ENCODE peak calls at places on chromosome 5, in nine cellular contexts. U, X, Z, O, H, D, V, E and S are unnamed samples.

GRCh38 chr5:56566374-56567249 is 248.7 kb upstream of the MAP3K1 start:
- DNase-seq in X (no peak), D (no peak), Z (no peak), V (no peak), H (no peak), O (no peak), U (no peak), E (no peak), S (no peak)

GRCh38 chr5:89878733-89879132 is 530.8 kb downstream of the CETN3 start:
- DNase-seq in Z (no peak), X (no peak), O (no peak), U (no peak), D (no peak), E (no peak), V (no peak), H (no peak), S (no peak)

GRCh38 chr5:55218966-55219365 is 8.1 kb downstream of the MCIDAS start:
- DNase-seq in E (no peak), X (peak; percentile 86), O (no peak), Z (no peak), U (no peak), D (no peak), V (no peak), H (no peak), S (no peak)

GRCh38 chr5:176736271-176736965 is 73.9 kb upstream of the UNC5A start:
- DNase-seq in Z (no peak), X (no peak), V (no peak), D (no peak), U (no peak), O (no peak), H (no peak), E (no peak), S (no peak)

GRCh38 chr5:96279796-96280542 is 153.1 kb downstream of the PCSK1 start:
- DNase-seq in V (no peak), H (no peak), U (peak; percentile 32), E (peak; percentile 47), Z (no peak), D (peak; percentile 24), X (no peak), O (no peak), S (no peak)

GRCh38 chr5:104400941-104401340 is 838.4 kb upstream of the NUDT12 start:
- DNase-seq in Z (no peak), V (no peak), U (no peak), D (no peak), E (no peak), X (no peak), O (no peak), H (no peak), S (no peak)

GRCh38 chr5:31270396-31270795 is 76.9 kb downstream of the CDH6 start:
- DNase-seq in E (no peak), V (no peak), D (no peak), O (peak; percentile 7), X (peak; percentile 20), Z (no peak), H (no peak), U (no peak), S (peak; percentile 3)

GRCh38 chr5:160047362-160047761 is 38.4 kb downstream of the TTC1 start:
- DNase-seq in X (no peak), O (no peak), D (no peak), V (no peak), U (no peak), Z (no peak), H (no peak), E (no peak), S (no peak)

GRCh38 chr5:639253-639530 is 27.1 kb downstream of the CEP72 start:
- DNase-seq in V (no peak), O (no peak), E (no peak), D (no peak), U (no peak), Z (no peak), H (no peak), X (no peak), S (no peak)

GRCh38 chr5:141040093-141040762 is 10.9 kb upstream of the PCDHB1 start:
- DNase-seq in H (no peak), V (no peak), X (peak; percentile 67), D (no peak), Z (peak; percentile 64), O (peak; percentile 56), U (no peak), E (no peak), S (no peak)

GRCh38 chr5:82639393-82640144 is 361.4 kb upstream of the RPS23 start:
- DNase-seq in D (no peak), X (no peak), U (no peak), E (no peak), O (no peak), H (no peak), Z (no peak), V (no peak), S (peak; percentile 67)

GRCh38 chr5:172669808-172670402 is 28.8 kb downstream of the NEURL1B start:
- DNase-seq in H (no peak), Z (no peak), E (no peak), X (no peak), D (no peak), U (no peak), V (no peak), O (no peak), S (no peak)

GRCh38 chr5:59107692-59108091 is 524.8 kb downstream of the RAB3C start:
- DNase-seq in H (no peak), U (no peak), O (no peak), V (no peak), X (no peak), Z (no peak), E (no peak), D (no peak), S (peak; percentile 9)

GRCh38 chr5:14946813-14947640 is 75.4 kb upstream of the ANKH start:
- DNase-seq in D (peak; percentile 20), Z (no peak), E (no peak), O (peak; percentile 49), H (peak; percentile 31), X (peak; percentile 20), U (peak; percentile 24), V (peak; percentile 9), S (peak; percentile 40)

GRCh38 chr5:31492824-31493223 is 39.1 kb downstream of the DROSHA start:
- DNase-seq in X (no peak), Z (no peak), V (no peak), D (no peak), H (no peak), E (no peak), U (no peak), O (no peak), S (no peak)

GRCh38 chr5:160357861-160358411 is 12.5 kb downstream of the C1QTNF2 start:
- DNase-seq in E (no peak), H (no peak), Z (no peak), X (no peak), D (no peak), O (no peak), U (peak; percentile 47), V (no peak), S (no peak)

GRCh38 chr5:139278540-139279274 is 14.8 kb upstream of the MATR3 start:
- DNase-seq in O (no peak), D (no peak), X (no peak), Z (no peak), H (no peak), V (no peak), U (no peak), E (no peak), S (no peak)

GRCh38 chr5:53479045-53479655 is 1.3 kb upstream of the FST start:
- DNase-seq in V (no peak), X (no peak), H (no peak), O (no peak), Z (no peak), E (no peak), U (no peak), D (no peak), S (no peak)

GRCh38 chr5:76836585-76836984 is 13.2 kb upstream of the S100Z start:
- DNase-seq in H (no peak), X (no peak), E (no peak), U (no peak), O (no peak), Z (no peak), V (no peak), D (no peak), S (no peak)

GRCh38 chr5:115869256-115869655 is 27.5 kb downstream of the AP3S1 start:
- DNase-seq in U (no peak), X (no peak), H (no peak), O (no peak), D (no peak), E (no peak), V (no peak), Z (no peak), S (no peak)

GRCh38 chr5:83077662-83078261 is 415 bp downstream of the XRCC4 start:
- DNase-seq in V (peak; percentile 1), E (no peak), H (no peak), O (peak; percentile 7), U (peak; percentile 21), X (no peak), Z (no peak), D (no peak), S (peak; percentile 22)

GRCh38 chr5:141605523-141606277 is 13.1 kb downstream of the DIAPH1 start:
- DNase-seq in X (no peak), O (no peak), U (peak; percentile 21), Z (no peak), V (peak; percentile 66), E (peak; percentile 63), H (peak; percentile 75), D (peak; percentile 66), S (peak; percentile 87)

GRCh38 chr5:74625742-74626241 is 14.7 kb downstream of the ENC1 start:
- DNase-seq in Z (no peak), E (no peak), V (no peak), D (no peak), X (no peak), H (no peak), U (no peak), O (no peak), S (peak; percentile 15)

GRCh38 chr5:98470747-98471146 is 302.7 kb upstream of the RGMB start:
- DNase-seq in X (no peak), U (no peak), E (peak; percentile 26), Z (no peak), H (no peak), V (no peak), O (no peak), D (no peak), S (no peak)

GRCh38 chr5:69261034-69261433 is 26.3 kb downstream of the CDK7 start:
- DNase-seq in D (no peak), E (peak; percentile 35), V (no peak), O (no peak), Z (no peak), H (no peak), U (no peak), X (no peak), S (no peak)

GRCh38 chr5:151295138-151295537 is 8.4 kb downstream of the SLC36A3 start:
- DNase-seq in U (no peak), D (no peak), H (no peak), Z (no peak), V (no peak), O (no peak), E (no peak), X (no peak), S (no peak)

GRCh38 chr5:135240283-135240633 is 158.8 kb downstream of the MACROH2A1 start:
- DNase-seq in H (no peak), O (no peak), X (no peak), D (no peak), Z (no peak), U (no peak), E (no peak), V (no peak), S (no peak)

GRCh38 chr5:145858929-145859328 is 13.9 kb downstream of the GRXCR2 start:
- DNase-seq in D (no peak), V (no peak), O (no peak), H (no peak), U (no peak), X (no peak), E (no peak), Z (no peak), S (no peak)

GRCh38 chr5:79346420-79346824 is 110.5 kb downstream of the JMY start:
- DNase-seq in X (no peak), E (peak; percentile 78), U (peak; percentile 61), O (peak; percentile 30), V (no peak), H (no peak), D (no peak), Z (no peak), S (no peak)

GRCh38 chr5:26569241-26569928 is 469.0 kb downstream of the CDH9 start:
- DNase-seq in O (no peak), E (no peak), V (no peak), X (no peak), Z (no peak), D (no peak), U (no peak), H (no peak), S (no peak)

GRCh38 chr5:67311208-67311607 is 114.6 kb upstream of the CD180 start:
- DNase-seq in V (no peak), H (no peak), D (no peak), O (no peak), U (no peak), Z (no peak), E (no peak), X (no peak), S (no peak)